ENCODE peak calls at places on chromosomes 12 and 14, in five cellular contexts. One of them, this sample, is unnamed.

GRCh38 chr12:61758661-61759060 is 501.5 kb upstream of the USP15 start:
- DNase-seq in IMR-90: no peak
- DNase-seq in H9: no peak
- DNase-seq in mesenchymal stem cell: peak; percentile 67
- DNase-seq in trophoblast cell: no peak
- DNase-seq in this sample: peak; percentile 31

GRCh38 chr14:30541318-30541717 is 17.6 kb upstream of the G2E3 start:
- DNase-seq in H9: no peak
- DNase-seq in mesenchymal stem cell: no peak
- DNase-seq in trophoblast cell: no peak
- DNase-seq in IMR-90: no peak
- DNase-seq in this sample: no peak

GRCh38 chr12:66916189-66916588 is 237.3 kb upstream of the GRIP1 start:
- DNase-seq in mesenchymal stem cell: no peak
- DNase-seq in H9: no peak
- DNase-seq in IMR-90: no peak
- DNase-seq in trophoblast cell: peak; percentile 73
- DNase-seq in this sample: no peak

GRCh38 chr12:53380797-53381738 is 1.1 kb downstream of the SP1 start:
- DNase-seq in IMR-90: peak; percentile 57
- DNase-seq in H9: peak; percentile 48
- DNase-seq in mesenchymal stem cell: peak; percentile 73
- DNase-seq in trophoblast cell: peak; percentile 56
- DNase-seq in this sample: peak; percentile 77

GRCh38 chr12:18824287-18824686 is 86.4 kb downstream of the CAPZA3 start:
- DNase-seq in mesenchymal stem cell: no peak
- DNase-seq in IMR-90: no peak
- DNase-seq in trophoblast cell: no peak
- DNase-seq in H9: no peak
- DNase-seq in this sample: no peak

GRCh38 chr12:83823386-83824045 is 1089.1 kb downstream of the SLC6A15 start:
- DNase-seq in mesenchymal stem cell: peak; percentile 42
- DNase-seq in H9: peak; percentile 97
- DNase-seq in trophoblast cell: peak; percentile 32
- DNase-seq in IMR-90: no peak
- DNase-seq in this sample: peak; percentile 91

GRCh38 chr12:455821-456220 is 3.9 kb upstream of the B4GALNT3 start:
- DNase-seq in IMR-90: no peak
- DNase-seq in trophoblast cell: no peak
- DNase-seq in H9: peak; percentile 11
- DNase-seq in mesenchymal stem cell: no peak
- DNase-seq in this sample: no peak

GRCh38 chr14:54261283-54261682 is 135.5 kb upstream of the CDKN3 start:
- DNase-seq in H9: peak; percentile 39
- DNase-seq in mesenchymal stem cell: no peak
- DNase-seq in IMR-90: no peak
- DNase-seq in trophoblast cell: no peak
- DNase-seq in this sample: peak; percentile 65

GRCh38 chr14:52325126-52325525 is 11.0 kb downstream of the PTGER2 start:
- DNase-seq in mesenchymal stem cell: peak; percentile 44
- DNase-seq in IMR-90: peak; percentile 25
- DNase-seq in trophoblast cell: no peak
- DNase-seq in H9: no peak
- DNase-seq in this sample: no peak

GRCh38 chr12:113208041-113208934 is 13.0 kb upstream of the TPCN1 start:
- DNase-seq in IMR-90: peak; percentile 79
- DNase-seq in trophoblast cell: no peak
- DNase-seq in H9: no peak
- DNase-seq in mesenchymal stem cell: peak; percentile 80
- DNase-seq in this sample: peak; percentile 35

GRCh38 chr12:94621662-94622359 is 28.5 kb downstream of the TMCC3 start:
- DNase-seq in H9: no peak
- DNase-seq in trophoblast cell: no peak
- DNase-seq in IMR-90: peak; percentile 47
- DNase-seq in mesenchymal stem cell: peak; percentile 55
- DNase-seq in this sample: no peak

GRCh38 chr14:22280497-22281321 is 308.3 kb downstream of the DAD1 start:
- DNase-seq in H9: no peak
- DNase-seq in mesenchymal stem cell: no peak
- DNase-seq in trophoblast cell: no peak
- DNase-seq in IMR-90: no peak
- DNase-seq in this sample: no peak

GRCh38 chr12:42741771-42742510 is 152.4 kb upstream of the PRICKLE1 start:
- DNase-seq in trophoblast cell: no peak
- DNase-seq in H9: no peak
- DNase-seq in mesenchymal stem cell: peak; percentile 80
- DNase-seq in IMR-90: peak; percentile 84
- DNase-seq in this sample: peak; percentile 44

GRCh38 chr14:101843665-101844064 is 82.2 kb downstream of the PPP2R5C start:
- DNase-seq in trophoblast cell: no peak
- DNase-seq in IMR-90: no peak
- DNase-seq in H9: no peak
- DNase-seq in mesenchymal stem cell: no peak
- DNase-seq in this sample: peak; percentile 30

GRCh38 chr12:70068743-70069142 is 174.5 kb upstream of the CNOT2 start:
- DNase-seq in trophoblast cell: no peak
- DNase-seq in mesenchymal stem cell: no peak
- DNase-seq in IMR-90: no peak
- DNase-seq in H9: no peak
- DNase-seq in this sample: no peak

GRCh38 chr12:22443379-22444316 is 100.7 kb downstream of the C2CD5 start:
- DNase-seq in H9: peak; percentile 86
- DNase-seq in IMR-90: peak; percentile 79
- DNase-seq in trophoblast cell: peak; percentile 48
- DNase-seq in mesenchymal stem cell: peak; percentile 81
- DNase-seq in this sample: peak; percentile 96

GRCh38 chr14:63045234-63045611 is at the start of gene KCNH5:
- DNase-seq in mesenchymal stem cell: peak; percentile 44
- DNase-seq in trophoblast cell: peak; percentile 31
- DNase-seq in IMR-90: peak; percentile 46
- DNase-seq in H9: peak; percentile 91
- DNase-seq in this sample: peak; percentile 85

GRCh38 chr12:44774815-44775411 is 101.2 kb downstream of the NELL2 start:
- DNase-seq in mesenchymal stem cell: peak; percentile 4
- DNase-seq in trophoblast cell: peak; percentile 4
- DNase-seq in IMR-90: peak; percentile 1
- DNase-seq in H9: peak; percentile 76
- DNase-seq in this sample: peak; percentile 58

GRCh38 chr12:108237272-108237671 is 101.8 kb downstream of the CMKLR1 start:
- DNase-seq in mesenchymal stem cell: no peak
- DNase-seq in IMR-90: no peak
- DNase-seq in H9: peak; percentile 53
- DNase-seq in trophoblast cell: no peak
- DNase-seq in this sample: peak; percentile 56

GRCh38 chr14:106268013-106268727 is 741.8 kb downstream of the TMEM121 start:
- DNase-seq in mesenchymal stem cell: no peak
- DNase-seq in H9: no peak
- DNase-seq in trophoblast cell: no peak
- DNase-seq in IMR-90: no peak
- DNase-seq in this sample: no peak

DNA sequence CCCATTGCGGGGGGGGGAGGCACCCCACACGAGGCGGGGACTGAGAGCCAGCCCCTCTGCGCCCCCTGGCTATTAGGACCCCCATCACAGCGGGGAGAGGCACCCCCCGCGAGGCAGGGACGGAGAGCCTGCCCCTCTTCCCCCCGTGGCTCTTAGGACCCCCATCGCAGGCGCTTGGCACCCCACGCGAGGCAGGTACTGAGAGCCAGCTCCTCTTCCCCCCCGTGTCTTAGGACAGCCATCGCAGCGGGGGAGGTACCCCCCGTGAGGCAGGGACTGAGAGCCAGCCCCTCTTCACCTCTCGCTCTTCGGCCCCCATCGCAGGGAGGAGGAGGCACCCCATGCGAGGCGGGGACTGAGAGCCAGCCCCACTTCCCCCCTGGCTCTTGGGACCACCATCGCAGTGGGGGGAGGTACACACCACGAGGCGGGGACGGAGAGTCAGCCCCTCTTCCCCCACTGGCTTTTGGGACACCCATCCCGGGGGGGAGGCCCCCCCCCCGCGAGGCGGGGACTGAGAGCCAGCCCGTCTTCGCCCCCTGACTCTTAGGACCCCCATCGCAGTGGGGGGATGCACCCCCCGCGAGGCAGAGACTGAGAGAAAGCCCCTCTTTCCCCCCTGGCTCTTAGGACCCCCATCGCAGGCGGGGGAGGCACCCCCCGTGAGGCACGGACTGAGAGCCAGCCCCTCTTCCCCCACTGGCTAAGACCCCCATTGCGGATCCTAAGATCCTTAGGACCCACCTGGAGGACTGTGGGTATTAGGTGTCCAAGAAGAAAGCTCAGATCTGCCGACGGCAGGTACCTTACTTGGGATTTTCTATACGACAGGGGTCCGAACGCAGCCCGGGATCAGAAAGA is 198.6 kb upstream of the PZP start:
- DNase-seq in H9: no peak
- DNase-seq in mesenchymal stem cell: no peak
- DNase-seq in trophoblast cell: no peak
- DNase-seq in IMR-90: no peak
- DNase-seq in this sample: no peak
- H3K23ac ChIP-seq in H9: no peak overlapping the region
- H3K23ac ChIP-seq in mesenchymal stem cell: no peak overlapping the region
- H3K23ac ChIP-seq in trophoblast cell: no peak overlapping the region
- H3K23ac ChIP-seq in IMR-90: no peak overlapping the region
- H3K23ac ChIP-seq in this sample: no peak overlapping the region

DNA sequence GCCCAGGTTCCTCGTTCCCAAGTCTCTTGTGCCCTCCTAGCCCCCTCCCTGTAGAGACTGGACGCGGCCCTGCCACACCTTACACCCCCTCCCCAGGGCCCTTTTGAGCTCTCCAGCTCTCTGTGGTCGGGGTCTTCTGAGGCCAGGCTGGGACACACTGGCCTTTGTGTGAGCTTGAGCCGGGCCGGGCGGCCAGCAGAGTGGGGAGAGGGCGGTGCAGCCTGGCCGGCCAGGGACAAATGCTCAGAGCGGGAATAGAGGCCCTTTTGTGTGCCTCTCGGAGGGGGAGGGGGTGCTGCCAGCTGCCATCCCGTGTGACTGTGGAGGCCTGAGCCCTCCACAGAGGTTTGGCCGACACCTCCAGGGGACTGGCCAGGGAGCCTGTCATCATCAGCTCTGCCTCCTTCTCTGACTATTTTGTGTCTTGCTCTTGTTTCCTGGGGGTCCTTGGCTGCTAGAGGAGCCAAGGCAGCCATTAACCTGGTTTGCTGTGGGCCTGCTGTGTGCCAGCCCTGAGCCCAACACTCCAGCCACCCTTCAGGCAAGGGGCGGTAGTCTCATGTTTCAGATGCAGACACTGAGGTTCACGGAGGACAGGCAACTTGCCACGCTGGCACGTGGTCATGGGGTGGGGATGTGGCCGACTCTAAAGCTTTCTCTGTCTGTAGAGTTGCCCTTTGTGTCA is 13.6 kb downstream of the FAM222A start:
- DNase-seq in H9: peak; percentile 29
- DNase-seq in mesenchymal stem cell: no peak
- DNase-seq in IMR-90: no peak
- DNase-seq in trophoblast cell: no peak
- DNase-seq in this sample: no peak
- H3K23ac ChIP-seq in H9: no peak overlapping the region
- H3K23ac ChIP-seq in mesenchymal stem cell: no peak overlapping the region
- H3K23ac ChIP-seq in IMR-90: no peak overlapping the region
- H3K23ac ChIP-seq in trophoblast cell: no peak overlapping the region
- H3K23ac ChIP-seq in this sample: no peak overlapping the region

GRCh38 chr14:100709252-100709955 is 17.3 kb upstream of the DLK1 start:
- DNase-seq in mesenchymal stem cell: peak; percentile 53
- DNase-seq in IMR-90: peak; percentile 10
- DNase-seq in trophoblast cell: no peak
- DNase-seq in H9: no peak
- DNase-seq in this sample: peak; percentile 70

GRCh38 chr14:100706860-100707259 is 19.8 kb upstream of the DLK1 start:
- DNase-seq in mesenchymal stem cell: no peak
- DNase-seq in IMR-90: no peak
- DNase-seq in trophoblast cell: no peak
- DNase-seq in H9: no peak
- DNase-seq in this sample: no peak

GRCh38 chr14:100709956-100710284 is 16.8 kb upstream of the DLK1 start:
- DNase-seq in H9: no peak
- DNase-seq in IMR-90: no peak
- DNase-seq in mesenchymal stem cell: no peak
- DNase-seq in trophoblast cell: no peak
- DNase-seq in this sample: no peak

GRCh38 chr14:100710391-100711116 is 16.1 kb upstream of the DLK1 start:
- DNase-seq in IMR-90: no peak
- DNase-seq in H9: no peak
- DNase-seq in trophoblast cell: no peak
- DNase-seq in mesenchymal stem cell: no peak
- DNase-seq in this sample: no peak

GRCh38 chr14:100708349-100709217 is 18.1 kb upstream of the DLK1 start:
- DNase-seq in mesenchymal stem cell: peak; percentile 88
- DNase-seq in IMR-90: peak; percentile 22
- DNase-seq in H9: peak; percentile 94
- DNase-seq in trophoblast cell: no peak
- DNase-seq in this sample: peak; percentile 87
- H3K23ac ChIP-seq in mesenchymal stem cell: peak overlapping the region; percentile 63
- H3K23ac ChIP-seq in IMR-90: no peak overlapping the region
- H3K23ac ChIP-seq in H9: no peak overlapping the region
- H3K23ac ChIP-seq in trophoblast cell: no peak overlapping the region
- H3K23ac ChIP-seq in this sample: no peak overlapping the region

GRCh38 chr12:29153231-29153630 is 4.2 kb downstream of the FAR2 start:
- DNase-seq in H9: peak; percentile 75
- DNase-seq in mesenchymal stem cell: no peak
- DNase-seq in IMR-90: no peak
- DNase-seq in trophoblast cell: no peak
- DNase-seq in this sample: peak; percentile 75

GRCh38 chr12:29152223-29152868 is 3.3 kb downstream of the FAR2 start:
- DNase-seq in trophoblast cell: no peak
- DNase-seq in H9: no peak
- DNase-seq in mesenchymal stem cell: no peak
- DNase-seq in IMR-90: no peak
- DNase-seq in this sample: no peak

GRCh38 chr12:29148065-29148957 is 767 bp upstream of the FAR2 start:
- DNase-seq in IMR-90: no peak
- DNase-seq in trophoblast cell: no peak
- DNase-seq in H9: no peak
- DNase-seq in mesenchymal stem cell: peak; percentile 18
- DNase-seq in this sample: peak; percentile 44

GRCh38 chr12:29148958-29149690 is at the start of gene FAR2:
- DNase-seq in trophoblast cell: no peak
- DNase-seq in H9: peak; percentile 67
- DNase-seq in mesenchymal stem cell: peak; percentile 70
- DNase-seq in IMR-90: no peak
- DNase-seq in this sample: peak; percentile 83

DNA sequence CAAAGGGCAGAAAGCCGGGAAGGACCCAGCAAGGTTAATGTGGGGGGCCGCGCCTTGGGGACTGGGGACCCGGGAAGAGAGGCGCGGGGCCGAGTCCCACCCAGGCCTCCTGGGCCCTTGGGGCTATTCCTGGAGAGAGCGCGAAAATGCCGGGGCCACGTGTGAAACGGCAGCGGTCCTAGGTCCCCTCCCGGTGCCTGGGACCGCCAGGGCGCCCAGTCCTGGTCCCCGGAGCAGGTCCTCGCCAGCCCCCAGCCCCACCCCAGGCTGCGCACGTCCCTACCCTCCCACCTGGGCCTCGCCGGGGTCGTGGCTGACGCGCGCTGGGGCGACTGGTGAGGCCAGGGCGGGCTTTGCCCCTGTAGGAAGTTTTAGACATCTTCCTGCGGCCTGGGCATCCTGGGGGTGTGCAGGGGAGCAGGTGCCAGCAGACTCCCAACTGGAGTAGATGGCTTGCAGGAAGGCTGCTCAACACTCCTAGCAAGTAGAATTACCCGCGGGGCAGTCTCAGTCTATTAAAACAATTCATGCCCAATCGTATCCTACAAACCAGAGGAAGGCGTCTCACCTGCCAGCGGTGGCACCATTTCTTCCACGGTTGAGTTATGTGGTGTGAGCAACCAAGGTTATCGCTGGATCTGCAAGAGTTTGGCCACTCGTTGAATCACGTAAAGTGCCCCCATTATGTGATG is 759 bp downstream of the FAR2 start:
- DNase-seq in mesenchymal stem cell: no peak
- DNase-seq in trophoblast cell: no peak
- DNase-seq in H9: peak; percentile 56
- DNase-seq in IMR-90: no peak
- DNase-seq in this sample: peak; percentile 38
- H3K23ac ChIP-seq in mesenchymal stem cell: peak overlapping the region; percentile 83
- H3K23ac ChIP-seq in trophoblast cell: no peak overlapping the region
- H3K23ac ChIP-seq in H9: no peak overlapping the region
- H3K23ac ChIP-seq in IMR-90: no peak overlapping the region
- H3K23ac ChIP-seq in this sample: no peak overlapping the region